ENCODE peak calls at places on chromosomes 2 and 18, in seven cellular contexts. A is Karpas-422; O is D341Med; Y is stimulated activated naive CD4-positive, alpha-beta T cell; T is nephron progenitor cell; B is OCI-LY7; R is AG09309. C is an unnamed sample.

GRCh38 chr2:25521665-25522387 is 151.6 kb downstream of the DTNB start:
- DNase-seq in A (peak), O (peak), Y (no peak), T (no peak), B (peak), R (peak), C (no peak)

GRCh38 chr2:30026091-30027055 is 105.0 kb upstream of the ALK start:
- DNase-seq in A (peak), O (peak), Y (no peak), T (peak), B (peak), R (peak), C (peak)

GRCh38 chr2:158586491-158586890 is 129.7 kb downstream of the PKP4 start:
- DNase-seq in A (no peak), O (no peak), Y (no peak), T (no peak), B (no peak), R (peak), C (no peak)

GRCh38 chr18:28147674-28148171 is 29.2 kb downstream of the CDH2 start:
- DNase-seq in A (no peak), O (no peak), Y (no peak), T (no peak), B (no peak), R (peak), C (no peak)

GRCh38 chr2:235990344-235990743 is 177.8 kb downstream of the GBX2 start:
- DNase-seq in A (no peak), O (no peak), Y (no peak), T (no peak), B (no peak), R (no peak), C (no peak)

GRCh38 chr18:35661483-35662146 is 80.1 kb downstream of the GALNT1 start:
- DNase-seq in A (peak), O (peak), Y (no peak), T (no peak), B (peak), R (no peak), C (no peak)

GRCh38 chr18:58996131-58996632 is 131.5 kb downstream of the ZNF532 start:
- DNase-seq in A (no peak), O (no peak), Y (no peak), T (no peak), B (no peak), R (peak), C (no peak)

GRCh38 chr2:112147796-112148195 is 9.6 kb downstream of the FBLN7 start:
- DNase-seq in A (no peak), O (no peak), Y (no peak), T (no peak), B (no peak), R (no peak), C (no peak)

GRCh38 chr2:217827430-217828201 is 175.2 kb downstream of the TNS1 start:
- DNase-seq in A (no peak), O (no peak), Y (no peak), T (no peak), B (no peak), R (no peak), C (no peak)

GRCh38 chr2:172282944-172283343 is 144.4 kb upstream of the ITGA6 start:
- DNase-seq in A (no peak), O (no peak), Y (no peak), T (no peak), B (no peak), R (peak), C (peak)

GRCh38 chr2:96477458-96477857 is 27.7 kb downstream of the NEURL3 start:
- DNase-seq in A (no peak), O (no peak), Y (no peak), T (no peak), B (no peak), R (no peak), C (no peak)

GRCh38 chr18:10057401-10057800 is 143.6 kb downstream of the VAPA start:
- DNase-seq in A (no peak), O (no peak), Y (no peak), T (no peak), B (no peak), R (no peak), C (no peak)

GRCh38 chr2:42566006-42566405 is 2.4 kb upstream of the MTA3 start:
- DNase-seq in A (peak), O (no peak), Y (no peak), T (no peak), B (peak), R (no peak), C (no peak)